ENCODE peak calls at places on chromosomes 5 and 9, in nine cellular contexts. S is suprapubic skin; W is NCI-H1105; R is stimulated activated CD8-positive, alpha-beta memory T cell treated with anti-CD3 and anti-CD28 coated beads, Interleukin-12 subunit alpha, Interleukin-12 subunit beta, amount 100 ng/mL, for 1 hour; V is pancreas; K is activated T-cell treated with anti-CD3 and anti-CD28 coated beads for 4 hours; I is NCI-H2171; O is adipocyte; F is endothelial cell. T is an unnamed sample.

GRCh38 chr5:93582677-93583524 is at the start of gene NR2F1:
- DNase-seq in S (no peak), W (peak), R (no peak), V (no peak), K (no peak), I (peak), O (peak), F (no peak), T (peak)

GRCh38 chr9:12856608-12857007 is 81.8 kb downstream of the LURAP1L start:
- DNase-seq in S (no peak), W (no peak), R (no peak), V (no peak), K (no peak), I (no peak), O (no peak), F (no peak), T (no peak)

GRCh38 chr9:76181020-76181641 is 213.1 kb downstream of the RFK start:
- DNase-seq in S (no peak), W (no peak), R (no peak), V (no peak), K (no peak), I (no peak), O (no peak), F (no peak), T (no peak)

GRCh38 chr9:132795511-132796303 is 82.4 kb downstream of the AK8 start:
- DNase-seq in S (no peak), W (no peak), R (no peak), V (no peak), K (no peak), I (no peak), O (no peak), F (no peak), T (no peak)

GRCh38 chr5:10750909-10751308 is 10.1 kb downstream of the DAP start:
- DNase-seq in S (no peak), W (no peak), R (no peak), V (no peak), K (no peak), I (no peak), O (no peak), F (no peak), T (no peak)

GRCh38 chr5:99817796-99818195 is 717.4 kb upstream of the FAM174A start:
- DNase-seq in S (no peak), W (no peak), R (no peak), V (no peak), K (no peak), I (no peak), O (no peak), F (no peak), T (no peak)

GRCh38 chr9:138116521-138116920 is 238.9 kb downstream of the CACNA1B start:
- DNase-seq in S (no peak), W (no peak), R (no peak), V (no peak), K (no peak), I (no peak), O (no peak), F (no peak), T (no peak)

GRCh38 chr9:35645736-35646582 is 4.8 kb downstream of the SIT1 start:
- DNase-seq in S (no peak), W (peak), R (no peak), V (peak), K (no peak), I (no peak), O (peak), F (peak), T (peak)

GRCh38 chr5:1748271-1748670 is 51.4 kb downstream of the MRPL36 start:
- DNase-seq in S (peak), W (no peak), R (no peak), V (peak), K (no peak), I (no peak), O (no peak), F (no peak), T (no peak)

GRCh38 chr9:105103776-105104175 is 140.7 kb upstream of the SLC44A1 start:
- DNase-seq in S (no peak), W (no peak), R (no peak), V (no peak), K (no peak), I (no peak), O (no peak), F (no peak), T (no peak)

GRCh38 chr9:80561526-80561925 is 989.8 kb downstream of the TLE4 start:
- DNase-seq in S (no peak), W (no peak), R (no peak), V (no peak), K (no peak), I (no peak), O (no peak), F (no peak), T (no peak)

T was measured in NAMALWA.